ENCODE peak calls at places on chromosomes 12 and 14, in nine cellular contexts. K is NCI-H2171; L is cardiac fibroblast; Q is HEK293T; W is left ventricle myocardium inferior; U is breast epithelium; Z is naive B cell; Y is brain pericyte; S is stimulated activated CD4-positive, alpha-beta T cell treated with anti-CD3 and anti-CD28 coated beads, Interleukin-1b, Interleukin-23, amount 100 ng/mL, for 4 hours. A is an unnamed sample.

GRCh38 chr14:34099630-34100029 is 148.8 kb upstream of the EGLN3 start:
- DNase-seq in K (no peak), L (no peak), Q (no peak), W (no peak), U (no peak), Z (no peak), Y (no peak), S (no peak), A (no peak)

GRCh38 chr14:91416744-91417133 is 881 bp downstream of the CCDC88C start:
- DNase-seq in K (no peak), L (no peak), Q (no peak), W (no peak), U (no peak), Z (peak; percentile 40), Y (no peak), S (no peak), A (no peak)

GRCh38 chr12:120905856-120906384 is 1.8 kb upstream of the SPPL3 start:
- DNase-seq in K (peak; percentile 62), L (no peak), Q (no peak), W (no peak), U (no peak), Z (no peak), Y (no peak), S (no peak), A (no peak)

GRCh38 chr14:73895939-73896338 is 9.3 kb downstream of the ZNF410 start:
- DNase-seq in K (no peak), L (no peak), Q (no peak), W (no peak), U (no peak), Z (no peak), Y (no peak), S (no peak), A (no peak)

GRCh38 chr12:39803151-39803550 is 183.5 kb upstream of the ABCD2 start:
- DNase-seq in K (no peak), L (no peak), Q (no peak), W (no peak), U (no peak), Z (no peak), Y (no peak), S (no peak), A (no peak)

GRCh38 chr14:30256627-30257026 is 302.3 kb upstream of the G2E3 start:
- DNase-seq in K (no peak), L (no peak), Q (no peak), W (no peak), U (no peak), Z (no peak), Y (no peak), S (no peak), A (no peak)

GRCh38 chr14:106378191-106378590 is 851.8 kb downstream of the TMEM121 start:
- DNase-seq in K (no peak), L (no peak), Q (no peak), W (no peak), U (no peak), Z (peak; percentile 43), Y (no peak), S (no peak), A (no peak)

GRCh38 chr14:77921820-77922219 is 121.9 kb downstream of the ADCK1 start:
- DNase-seq in K (no peak), L (no peak), Q (no peak), W (no peak), U (no peak), Z (no peak), Y (no peak), S (no peak), A (no peak)

GRCh38 chr12:100716658-100716948 is 78.0 kb upstream of the ANO4 start:
- DNase-seq in K (no peak), L (peak; percentile 9), Q (no peak), W (no peak), U (no peak), Z (no peak), Y (no peak), S (no peak), A (no peak)

GRCh38 chr12:51127050-51127729 is 43.8 kb upstream of the CSRNP2 start:
- DNase-seq in K (no peak), L (peak; percentile 33), Q (no peak), W (no peak), U (no peak), Z (no peak), Y (no peak), S (no peak), A (no peak)

GRCh38 chr12:57127101-57127709 is 1.1 kb upstream of the LRP1 start:
- DNase-seq in K (no peak), L (no peak), Q (peak; percentile 19), W (peak; percentile 77), U (peak; percentile 78), Z (peak; percentile 40), Y (no peak), S (peak; percentile 27), A (peak; percentile 88)